ENCODE peak calls at places on chromosomes 5 and 9, in nine cellular contexts. K is GM04504, U is ascending aorta, D is GM13976, O is GM18507, S is iPS DF 19.7, L is hypothalamus, C is AG04450, Y is HFF-Myc. X is an unnamed sample.

GRCh38 chr9:125633116-125633743 is 73.8 kb downstream of the MAPKAP1 start:
- DNase-seq in L (no peak), O (no peak), K (no peak), C (no peak), D (no peak), Y (no peak), S (no peak), U (no peak), X (no peak)

GRCh38 chr9:131045300-131046092 is 36.5 kb downstream of the LAMC3 start:
- DNase-seq in K (no peak), D (no peak), O (no peak), S (no peak), Y (no peak), L (no peak), C (no peak), U (no peak), X (no peak)

GRCh38 chr5:178502401-178503100 is 87.6 kb downstream of the COL23A1 start:
- DNase-seq in S (no peak), D (no peak), Y (no peak), O (no peak), C (no peak), L (no peak), K (peak; percentile 90), U (no peak), X (no peak)

GRCh38 chr5:32845171-32845570 is 134.1 kb downstream of the NPR3 start:
- DNase-seq in D (no peak), C (no peak), K (no peak), S (no peak), L (no peak), Y (no peak), U (no peak), O (no peak), X (no peak)

GRCh38 chr5:136216230-136216629 is 23.3 kb upstream of the SMIM32 start:
- DNase-seq in K (no peak), D (no peak), Y (no peak), U (no peak), S (no peak), C (no peak), L (no peak), O (no peak), X (no peak)

GRCh38 chr9:18429065-18429464 is 44.9 kb upstream of the ADAMTSL1 start:
- DNase-seq in C (no peak), U (no peak), L (no peak), S (no peak), O (no peak), Y (no peak), D (no peak), K (no peak), X (no peak)

GRCh38 chr9:99140685-99141314 is 35.9 kb downstream of the TGFBR1 start:
- DNase-seq in L (no peak), U (no peak), C (peak; percentile 34), D (peak; percentile 35), S (peak; percentile 20), Y (peak; percentile 24), O (no peak), K (peak; percentile 32), X (peak; percentile 78)

GRCh38 chr9:130901498-130902203 is 5.0 kb upstream of the QRFP start:
- DNase-seq in O (no peak), K (no peak), D (no peak), C (no peak), L (no peak), Y (no peak), S (no peak), U (no peak), X (no peak)

GRCh38 chr9:34992376-34992951 is 2.9 kb downstream of the DNAJB5 start:
- DNase-seq in S (no peak), Y (peak; percentile 60), L (peak; percentile 44), D (no peak), K (peak; percentile 64), C (peak; percentile 72), U (peak; percentile 86), O (no peak), X (peak; percentile 86)

GRCh38 chr5:157516626-157517325 is 56.8 kb downstream of the NIPAL4 start:
- DNase-seq in K (peak; percentile 89), S (no peak), O (no peak), D (no peak), L (no peak), C (peak; percentile 86), Y (peak; percentile 59), U (peak; percentile 29), X (peak; percentile 88)

GRCh38 chr9:128702949-128703615 is 779 bp downstream of the PKN3 start:
- DNase-seq in O (no peak), K (no peak), D (peak; percentile 75), C (no peak), Y (no peak), L (no peak), S (no peak), U (no peak), X (peak; percentile 71)

GRCh38 chr5:95043234-95043633 is 241.7 kb downstream of the MCTP1 start:
- DNase-seq in K (no peak), O (no peak), Y (no peak), U (no peak), S (no peak), C (no peak), D (no peak), L (no peak), X (no peak)

GRCh38 chr9:89463986-89464901 is 33.7 kb downstream of the SEMA4D start:
- DNase-seq in S (no peak), L (no peak), Y (no peak), O (peak; percentile 62), U (no peak), K (no peak), C (no peak), D (peak; percentile 84), X (peak; percentile 52)

GRCh38 chr9:137316012-137316981 is 14.2 kb upstream of the NRARP start:
- DNase-seq in L (peak; percentile 70), C (no peak), D (peak; percentile 94), U (no peak), O (no peak), Y (no peak), K (no peak), S (no peak), X (peak; percentile 62)

GRCh38 chr9:123867034-123867433 is 62.9 kb downstream of the DENND1A start:
- DNase-seq in D (no peak), O (no peak), K (no peak), L (no peak), S (no peak), Y (no peak), C (no peak), U (no peak), X (no peak)

GRCh38 chr5:166503506-166503905 is 1787.9 kb upstream of the WWC1 start:
- DNase-seq in L (no peak), D (no peak), C (no peak), S (no peak), Y (no peak), K (no peak), U (no peak), O (no peak), X (no peak)

GRCh38 chr9:130929571-130930022 is 9.4 kb downstream of the FIBCD1 start:
- DNase-seq in K (no peak), Y (no peak), D (no peak), U (no peak), S (no peak), C (no peak), L (no peak), O (no peak), X (no peak)

GRCh38 chr9:116566677-116567488 is 120.2 kb upstream of the TRIM32 start:
- DNase-seq in D (no peak), Y (no peak), U (no peak), S (no peak), K (no peak), O (no peak), C (peak; percentile 18), L (no peak), X (no peak)

GRCh38 chr9:104025945-104026344 is 68.2 kb upstream of the SMC2 start:
- DNase-seq in C (no peak), S (no peak), D (no peak), L (no peak), U (no peak), K (no peak), O (no peak), Y (no peak), X (no peak)

GRCh38 chr5:122163151-122164069 is 34.1 kb downstream of the ZNF474 start:
- DNase-seq in K (peak; percentile 94), O (no peak), D (no peak), S (no peak), U (no peak), Y (no peak), L (no peak), C (peak; percentile 73), X (no peak)

GRCh38 chr5:169521366-169521983 is 62.1 kb upstream of the SPDL1 start:
- DNase-seq in S (no peak), L (no peak), K (no peak), U (no peak), O (no peak), C (no peak), D (no peak), Y (no peak), X (no peak)

GRCh38 chr9:123316053-123316718 is 39.8 kb upstream of the CRB2 start:
- DNase-seq in L (no peak), S (no peak), O (no peak), D (no peak), C (no peak), U (no peak), K (no peak), Y (no peak), X (no peak)

GRCh38 chr5:129905467-129906176 is 1.4 kb downstream of the CHSY3 start:
- DNase-seq in O (no peak), K (no peak), L (peak; percentile 4), D (peak; percentile 26), C (no peak), S (no peak), U (no peak), Y (no peak), X (peak; percentile 65)

GRCh38 chr5:133932441-133933168 is 35.8 kb downstream of the C5orf15 start:
- DNase-seq in L (no peak), D (no peak), C (no peak), U (no peak), Y (no peak), K (no peak), O (no peak), S (no peak), X (no peak)

GRCh38 chr5:135356522-135357318 is 42.3 kb downstream of the MACROH2A1 start:
- DNase-seq in S (no peak), C (no peak), D (no peak), L (no peak), Y (no peak), K (peak; percentile 46), O (no peak), U (no peak), X (peak; percentile 89)

GRCh38 chr9:96510258-96510657 is 60.3 kb downstream of the HABP4 start:
- DNase-seq in C (no peak), K (no peak), U (no peak), L (no peak), O (no peak), D (no peak), S (no peak), Y (no peak), X (no peak)

GRCh38 chr9:121599186-121599871 is 52.1 kb upstream of the DAB2IP start:
- DNase-seq in C (no peak), S (no peak), O (no peak), K (no peak), D (peak; percentile 46), U (peak; percentile 19), L (peak; percentile 67), Y (no peak), X (peak; percentile 90)

GRCh38 chr5:173689713-173690360 is 73.4 kb upstream of the BOD1 start:
- DNase-seq in Y (no peak), U (no peak), D (no peak), C (no peak), S (no peak), O (no peak), L (no peak), K (no peak), X (no peak)

GRCh38 chr9:94772654-94773303 is 46.3 kb downstream of the AOPEP start:
- DNase-seq in S (no peak), U (no peak), C (peak; percentile 72), L (peak; percentile 48), K (no peak), D (no peak), O (no peak), Y (peak; percentile 76), X (no peak)

GRCh38 chr5:98794414-98795080 is 21.1 kb downstream of the RGMB start:
- DNase-seq in U (no peak), L (no peak), S (no peak), D (no peak), C (no peak), K (no peak), Y (no peak), O (no peak), X (no peak)

GRCh38 chr5:133670336-133670735 is 58.0 kb upstream of the FSTL4 start:
- DNase-seq in L (no peak), K (no peak), C (no peak), D (no peak), Y (no peak), O (no peak), U (no peak), S (no peak), X (no peak)

X was measured in sigmoid colon.